ENCODE peak calls at places on chromosome X, in six cellular contexts. One of them, this sample, is unnamed.

GRCh38 chrX:121733514-121733913 is 686.1 kb downstream of the GLUD2 start:
- DNase-seq in gastrocnemius medialis: no peak
- DNase-seq in HCT116: no peak
- DNase-seq in right lobe of liver: no peak
- DNase-seq in H9: no peak
- DNase-seq in Caco-2: no peak
- DNase-seq in this sample: no peak

GRCh38 chrX:85922821-85923220 is 124.5 kb downstream of the CHM start:
- DNase-seq in gastrocnemius medialis: no peak
- DNase-seq in HCT116: no peak
- DNase-seq in right lobe of liver: no peak
- DNase-seq in H9: no peak
- DNase-seq in Caco-2: no peak
- DNase-seq in this sample: no peak

GRCh38 chrX:9899640-9900075 is 67.5 kb upstream of the CLDN34 start:
- DNase-seq in gastrocnemius medialis: no peak
- DNase-seq in HCT116: no peak
- DNase-seq in right lobe of liver: no peak
- DNase-seq in H9: no peak
- DNase-seq in Caco-2: no peak
- DNase-seq in this sample: no peak

GRCh38 chrX:154546354-154547244 is at the start of gene G6PD:
- DNase-seq in gastrocnemius medialis: no peak
- DNase-seq in HCT116: peak; percentile 6
- DNase-seq in right lobe of liver: no peak
- DNase-seq in H9: peak; percentile 76
- DNase-seq in Caco-2: peak; percentile 86
- DNase-seq in this sample: no peak

GRCh38 chrX:12906392-12906791 is at the start of gene TLR8:
- DNase-seq in gastrocnemius medialis: no peak
- DNase-seq in HCT116: no peak
- DNase-seq in right lobe of liver: no peak
- DNase-seq in H9: no peak
- DNase-seq in Caco-2: no peak
- DNase-seq in this sample: no peak

GRCh38 chrX:16517206-16517605 is 132.8 kb upstream of the S100G start:
- DNase-seq in gastrocnemius medialis: peak; percentile 9
- DNase-seq in HCT116: no peak
- DNase-seq in right lobe of liver: no peak
- DNase-seq in H9: no peak
- DNase-seq in Caco-2: no peak
- DNase-seq in this sample: no peak

GRCh38 chrX:102517331-102517730 is 792 bp upstream of the TMSB15A start:
- DNase-seq in gastrocnemius medialis: no peak
- DNase-seq in HCT116: no peak
- DNase-seq in right lobe of liver: no peak
- DNase-seq in H9: no peak
- DNase-seq in Caco-2: no peak
- DNase-seq in this sample: peak; percentile 10

GRCh38 chrX:80667967-80668366 is 141.7 kb downstream of the BRWD3 start:
- DNase-seq in gastrocnemius medialis: no peak
- DNase-seq in HCT116: no peak
- DNase-seq in right lobe of liver: no peak
- DNase-seq in H9: no peak
- DNase-seq in Caco-2: no peak
- DNase-seq in this sample: no peak

GRCh38 chrX:21926116-21926515 is 14.4 kb upstream of the SMS start:
- DNase-seq in gastrocnemius medialis: no peak
- DNase-seq in HCT116: no peak
- DNase-seq in right lobe of liver: no peak
- DNase-seq in H9: no peak
- DNase-seq in Caco-2: no peak
- DNase-seq in this sample: no peak

GRCh38 chrX:117977521-117977920 is 139.1 kb downstream of the KLHL13 start:
- DNase-seq in gastrocnemius medialis: no peak
- DNase-seq in HCT116: no peak
- DNase-seq in right lobe of liver: no peak
- DNase-seq in H9: no peak
- DNase-seq in Caco-2: no peak
- DNase-seq in this sample: no peak

GRCh38 chrX:132270699-132271098 is 51.5 kb upstream of the RAP2C start:
- DNase-seq in gastrocnemius medialis: peak; percentile 71
- DNase-seq in HCT116: no peak
- DNase-seq in right lobe of liver: no peak
- DNase-seq in H9: no peak
- DNase-seq in Caco-2: no peak
- DNase-seq in this sample: no peak

GRCh38 chrX:54758114-54759055 is 39.7 kb downstream of the ITIH6 start:
- DNase-seq in gastrocnemius medialis: peak; percentile 52
- DNase-seq in HCT116: no peak
- DNase-seq in right lobe of liver: no peak
- DNase-seq in H9: no peak
- DNase-seq in Caco-2: no peak
- DNase-seq in this sample: no peak

GRCh38 chrX:109974906-109975655 is 27.8 kb upstream of the TMEM164 start:
- DNase-seq in gastrocnemius medialis: no peak
- DNase-seq in HCT116: no peak
- DNase-seq in right lobe of liver: no peak
- DNase-seq in H9: no peak
- DNase-seq in Caco-2: no peak
- DNase-seq in this sample: no peak

GRCh38 chrX:6026980-6027379 is 201.7 kb downstream of the NLGN4X start:
- DNase-seq in gastrocnemius medialis: no peak
- DNase-seq in HCT116: no peak
- DNase-seq in right lobe of liver: no peak
- DNase-seq in H9: no peak
- DNase-seq in Caco-2: no peak
- DNase-seq in this sample: no peak

GRCh38 chrX:112654871-112655270 is 24.9 kb downstream of the LHFPL1 start:
- DNase-seq in gastrocnemius medialis: no peak
- DNase-seq in HCT116: no peak
- DNase-seq in right lobe of liver: no peak
- DNase-seq in H9: no peak
- DNase-seq in Caco-2: no peak
- DNase-seq in this sample: no peak

GRCh38 chrX:44876076-44876475 is 3.1 kb downstream of the KDM6A start:
- DNase-seq in gastrocnemius medialis: no peak
- DNase-seq in HCT116: no peak
- DNase-seq in right lobe of liver: no peak
- DNase-seq in H9: no peak
- DNase-seq in Caco-2: no peak
- DNase-seq in this sample: no peak

GRCh38 chrX:7614616-7615015 is 228.4 kb upstream of the VCX start:
- DNase-seq in gastrocnemius medialis: no peak
- DNase-seq in HCT116: no peak
- DNase-seq in right lobe of liver: no peak
- DNase-seq in H9: no peak
- DNase-seq in Caco-2: no peak
- DNase-seq in this sample: no peak

GRCh38 chrX:24918715-24919114 is 97.0 kb downstream of the ARX start:
- DNase-seq in gastrocnemius medialis: no peak
- DNase-seq in HCT116: no peak
- DNase-seq in right lobe of liver: no peak
- DNase-seq in H9: no peak
- DNase-seq in Caco-2: no peak
- DNase-seq in this sample: no peak

GRCh38 chrX:118702741-118703140 is 24.7 kb upstream of the IL13RA1 start:
- DNase-seq in gastrocnemius medialis: no peak
- DNase-seq in HCT116: peak; percentile 49
- DNase-seq in right lobe of liver: no peak
- DNase-seq in H9: no peak
- DNase-seq in Caco-2: no peak
- DNase-seq in this sample: no peak

GRCh38 chrX:14006489-14006888 is 23.2 kb downstream of the GEMIN8 start:
- DNase-seq in gastrocnemius medialis: no peak
- DNase-seq in HCT116: no peak
- DNase-seq in right lobe of liver: no peak
- DNase-seq in H9: no peak
- DNase-seq in Caco-2: no peak
- DNase-seq in this sample: no peak

GRCh38 chrX:24154490-24155034 is 5.0 kb downstream of the ZFX start:
- DNase-seq in gastrocnemius medialis: no peak
- DNase-seq in HCT116: no peak
- DNase-seq in right lobe of liver: no peak
- DNase-seq in H9: no peak
- DNase-seq in Caco-2: no peak
- DNase-seq in this sample: no peak

GRCh38 chrX:40773809-40774208 is 38.5 kb upstream of the MED14 start:
- DNase-seq in gastrocnemius medialis: no peak
- DNase-seq in HCT116: peak; percentile 27
- DNase-seq in right lobe of liver: no peak
- DNase-seq in H9: no peak
- DNase-seq in Caco-2: no peak
- DNase-seq in this sample: no peak

GRCh38 chrX:39755152-39756032 is 342.4 kb downstream of the BCOR start:
- DNase-seq in gastrocnemius medialis: peak; percentile 78
- DNase-seq in HCT116: peak; percentile 85
- DNase-seq in right lobe of liver: no peak
- DNase-seq in H9: peak; percentile 57
- DNase-seq in Caco-2: peak; percentile 58
- DNase-seq in this sample: peak; percentile 83

DNA sequence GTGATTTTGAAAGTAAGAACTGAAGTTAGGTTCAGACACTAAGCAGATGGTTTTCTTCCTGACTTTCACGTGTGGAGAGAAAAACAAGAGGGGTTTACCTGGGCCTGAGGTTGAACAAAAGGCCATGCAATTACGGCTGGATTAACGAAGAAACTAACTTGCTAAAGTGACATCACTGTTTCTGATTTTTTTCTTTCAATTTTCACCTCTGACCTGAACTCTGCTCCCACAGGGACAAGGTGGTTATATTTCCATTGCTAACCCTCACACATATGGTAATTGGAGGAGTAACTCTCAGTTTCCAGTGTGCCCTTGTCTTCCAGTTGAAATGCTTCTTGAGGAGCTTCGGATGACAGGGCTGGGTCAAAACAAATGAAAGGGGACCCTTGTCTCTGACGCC is 38.0 kb downstream of the MSN start:
- DNase-seq in gastrocnemius medialis: no peak
- DNase-seq in HCT116: no peak
- DNase-seq in right lobe of liver: no peak
- DNase-seq in H9: no peak
- DNase-seq in Caco-2: no peak
- DNase-seq in this sample: no peak
- H3K4me1 ChIP-seq in gastrocnemius medialis: peaks cover 41% of the 10 kb centered on the region
- H3K4me1 ChIP-seq in HCT116: peaks cover 20% of the 10 kb centered on the region
- H3K4me1 ChIP-seq in right lobe of liver: peaks cover 3% of the 10 kb centered on the region
- H3K4me1 ChIP-seq in H9: peaks cover 3% of the 10 kb centered on the region
- H3K4me1 ChIP-seq in Caco-2: no peaks in the 10 kb centered on the region
- H3K4me1 ChIP-seq in this sample: peaks cover 7% of the 10 kb centered on the region

DNA sequence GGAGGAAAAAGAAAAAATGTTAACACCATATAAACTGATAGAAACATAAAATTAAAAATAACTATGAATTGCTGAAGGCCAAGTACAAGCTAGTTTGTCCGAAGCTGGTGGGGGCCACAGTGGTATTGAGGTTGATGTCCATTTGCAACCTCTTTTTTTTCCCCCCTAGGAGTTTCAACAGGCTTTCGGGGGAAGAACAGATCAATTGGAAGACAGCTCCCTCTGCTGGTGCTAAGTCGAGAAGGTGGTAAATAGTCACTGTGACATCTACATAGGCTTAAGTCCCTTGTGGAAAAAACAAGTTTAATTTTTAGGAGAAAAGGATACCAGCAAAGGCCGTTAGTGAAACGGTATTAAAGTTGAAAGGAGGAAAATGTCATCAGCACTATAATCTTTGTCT is 115.7 kb upstream of the ZXDA start:
- DNase-seq in gastrocnemius medialis: no peak
- DNase-seq in HCT116: peak; percentile 26
- DNase-seq in right lobe of liver: no peak
- DNase-seq in H9: no peak
- DNase-seq in Caco-2: peak; percentile 14
- DNase-seq in this sample: peak; percentile 44
- TF ChIP-seq CTCF in gastrocnemius medialis: peak; percentile 39
- TF ChIP-seq CTCF in HCT116: peak; percentile 37
- TF ChIP-seq CTCF in right lobe of liver: peak; percentile 68
- TF ChIP-seq CTCF in H9: peak; percentile 56
- TF ChIP-seq CTCF in Caco-2: peak; percentile 39
- TF ChIP-seq CTCF in this sample: no peak

GRCh38 chrX:147910607-147911006 is 1.1 kb upstream of the FMR1 start:
- DNase-seq in gastrocnemius medialis: no peak
- DNase-seq in HCT116: no peak
- DNase-seq in right lobe of liver: no peak
- DNase-seq in H9: no peak
- DNase-seq in Caco-2: no peak
- DNase-seq in this sample: no peak

GRCh38 chrX:147914609-147915008 is 2.9 kb downstream of the FMR1 start:
- DNase-seq in gastrocnemius medialis: no peak
- DNase-seq in HCT116: no peak
- DNase-seq in right lobe of liver: no peak
- DNase-seq in H9: no peak
- DNase-seq in Caco-2: no peak
- DNase-seq in this sample: no peak

GRCh38 chrX:147913570-147913969 is 1.9 kb downstream of the FMR1 start:
- DNase-seq in gastrocnemius medialis: no peak
- DNase-seq in HCT116: no peak
- DNase-seq in right lobe of liver: no peak
- DNase-seq in H9: no peak
- DNase-seq in Caco-2: no peak
- DNase-seq in this sample: no peak

GRCh38 chrX:147911192-147912022 is at the start of gene FMR1:
- DNase-seq in gastrocnemius medialis: peak; percentile 95
- DNase-seq in HCT116: peak; percentile 67
- DNase-seq in right lobe of liver: peak; percentile 95
- DNase-seq in H9: peak; percentile 88
- DNase-seq in Caco-2: peak; percentile 92
- DNase-seq in this sample: peak; percentile 96

DNA sequence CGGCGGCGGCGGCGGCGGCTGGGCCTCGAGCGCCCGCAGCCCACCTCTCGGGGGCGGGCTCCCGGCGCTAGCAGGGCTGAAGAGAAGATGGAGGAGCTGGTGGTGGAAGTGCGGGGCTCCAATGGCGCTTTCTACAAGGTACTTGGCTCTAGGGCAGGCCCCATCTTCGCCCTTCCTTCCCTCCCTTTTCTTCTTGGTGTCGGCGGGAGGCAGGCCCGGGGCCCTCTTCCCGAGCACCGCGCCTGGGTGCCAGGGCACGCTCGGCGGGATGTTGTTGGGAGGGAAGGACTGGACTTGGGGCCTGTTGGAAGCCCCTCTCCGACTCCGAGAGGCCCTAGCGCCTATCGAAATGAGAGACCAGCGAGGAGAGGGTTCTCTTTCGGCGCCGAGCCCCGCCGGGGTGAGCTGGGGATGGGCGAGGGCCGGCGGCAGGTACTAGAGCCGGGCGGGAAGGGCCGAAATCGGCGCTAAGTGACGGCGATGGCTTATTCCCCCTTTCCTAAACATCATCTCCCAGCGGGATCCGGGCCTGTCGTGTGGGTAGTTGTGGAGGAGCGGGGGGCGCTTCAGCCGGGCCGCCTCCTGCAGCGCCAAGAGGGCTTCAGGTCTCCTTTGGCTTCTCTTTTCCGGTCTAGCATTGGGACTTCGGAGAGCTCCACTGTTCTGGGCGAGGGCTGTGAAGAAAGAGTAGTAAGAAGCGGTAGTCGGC is 528 bp downstream of the FMR1 start:
- DNase-seq in gastrocnemius medialis: peak; percentile 15
- DNase-seq in HCT116: no peak
- DNase-seq in right lobe of liver: peak; percentile 62
- DNase-seq in H9: no peak
- DNase-seq in Caco-2: peak; percentile 19
- DNase-seq in this sample: peak; percentile 38
- H3K4me1 ChIP-seq in gastrocnemius medialis: peaks cover 20% of the 10 kb centered on the region
- H3K4me1 ChIP-seq in HCT116: peaks cover 7% of the 10 kb centered on the region
- H3K4me1 ChIP-seq in right lobe of liver: no peaks in the 10 kb centered on the region
- H3K4me1 ChIP-seq in H9: peaks cover 4% of the 10 kb centered on the region
- H3K4me1 ChIP-seq in Caco-2: peaks cover 14% of the 10 kb centered on the region
- H3K4me1 ChIP-seq in this sample: peaks cover 4% of the 10 kb centered on the region

GRCh38 chrX:11787564-11787963 is 29.5 kb downstream of the MSL3 start:
- DNase-seq in gastrocnemius medialis: peak; percentile 28
- DNase-seq in HCT116: peak; percentile 10
- DNase-seq in right lobe of liver: no peak
- DNase-seq in H9: peak; percentile 92
- DNase-seq in Caco-2: peak; percentile 17
- DNase-seq in this sample: peak; percentile 54
- TF ChIP-seq CTCF in gastrocnemius medialis: peak; percentile 13
- TF ChIP-seq CTCF in HCT116: peak; percentile 49
- TF ChIP-seq CTCF in right lobe of liver: peak; percentile 34
- TF ChIP-seq CTCF in H9: peak; percentile 67
- TF ChIP-seq CTCF in Caco-2: no peak
- TF ChIP-seq CTCF in this sample: no peak

This sample was measured in mucosa of descending colon.